ENCODE peak calls at places on chromosomes 4 and X, in seven cellular contexts. One of them, this sample, is unnamed.
A peak's percentile ranks its signal among the peaks of the same experiment; 100 is the strongest.

GRCh38 chr4:53702334-53703266 is 111.3 kb upstream of the LNX1 start:
- DNase-seq in transverse colon: peak; percentile 82
- DNase-seq in HepG2: peak; percentile 63
- DNase-seq in left ventricle myocardium inferior: peak; percentile 89
- DNase-seq in heart right ventricle: peak; percentile 88
- DNase-seq in cardiac muscle cell: peak; percentile 16
- DNase-seq in Peyer's patch: peak; percentile 82
- DNase-seq in this sample: no peak

GRCh38 chr4:104351696-104352095 is 143.0 kb downstream of the CXXC4 start:
- DNase-seq in HepG2: no peak
- DNase-seq in transverse colon: no peak
- DNase-seq in left ventricle myocardium inferior: no peak
- DNase-seq in heart right ventricle: no peak
- DNase-seq in Peyer's patch: no peak
- DNase-seq in cardiac muscle cell: no peak
- DNase-seq in this sample: no peak

GRCh38 chr4:20288047-20288650 is 36.4 kb downstream of the SLIT2 start:
- DNase-seq in left ventricle myocardium inferior: no peak
- DNase-seq in Peyer's patch: no peak
- DNase-seq in cardiac muscle cell: no peak
- DNase-seq in transverse colon: no peak
- DNase-seq in HepG2: no peak
- DNase-seq in heart right ventricle: no peak
- DNase-seq in this sample: no peak

GRCh38 chr4:30605616-30606015 is 114.6 kb upstream of the PCDH7 start:
- DNase-seq in left ventricle myocardium inferior: no peak
- DNase-seq in cardiac muscle cell: no peak
- DNase-seq in HepG2: no peak
- DNase-seq in heart right ventricle: no peak
- DNase-seq in transverse colon: no peak
- DNase-seq in Peyer's patch: no peak
- DNase-seq in this sample: no peak

GRCh38 chrX:85309717-85310116 is 65.9 kb downstream of the ZNF711 start:
- DNase-seq in Peyer's patch: no peak
- DNase-seq in left ventricle myocardium inferior: no peak
- DNase-seq in HepG2: no peak
- DNase-seq in cardiac muscle cell: no peak
- DNase-seq in heart right ventricle: no peak
- DNase-seq in transverse colon: no peak
- DNase-seq in this sample: no peak

GRCh38 chrX:64975491-64975890 is 759 bp downstream of the ZC4H2 start:
- DNase-seq in HepG2: peak; percentile 2
- DNase-seq in left ventricle myocardium inferior: peak; percentile 13
- DNase-seq in cardiac muscle cell: peak; percentile 54
- DNase-seq in heart right ventricle: peak; percentile 3
- DNase-seq in transverse colon: peak; percentile 26
- DNase-seq in Peyer's patch: peak; percentile 55
- DNase-seq in this sample: peak; percentile 25

GRCh38 chrX:71941771-71942170 is 31.1 kb downstream of the NHSL2 start:
- DNase-seq in heart right ventricle: peak; percentile 44
- DNase-seq in cardiac muscle cell: peak; percentile 33
- DNase-seq in Peyer's patch: no peak
- DNase-seq in left ventricle myocardium inferior: peak; percentile 32
- DNase-seq in HepG2: no peak
- DNase-seq in transverse colon: peak; percentile 15
- DNase-seq in this sample: no peak

GRCh38 chrX:1475881-1476280 is 23.2 kb upstream of the ASMTL start:
- DNase-seq in cardiac muscle cell: no peak
- DNase-seq in heart right ventricle: no peak
- DNase-seq in left ventricle myocardium inferior: no peak
- DNase-seq in Peyer's patch: peak; percentile 10
- DNase-seq in transverse colon: no peak
- DNase-seq in HepG2: no peak
- DNase-seq in this sample: no peak

GRCh38 chr4:2273657-2274319 is 11.9 kb upstream of the MXD4 start:
- DNase-seq in left ventricle myocardium inferior: no peak
- DNase-seq in cardiac muscle cell: no peak
- DNase-seq in heart right ventricle: no peak
- DNase-seq in transverse colon: no peak
- DNase-seq in HepG2: no peak
- DNase-seq in Peyer's patch: no peak
- DNase-seq in this sample: no peak

GRCh38 chr4:2863649-2864048 is 20.0 kb downstream of the ADD1 start:
- DNase-seq in cardiac muscle cell: no peak
- DNase-seq in HepG2: no peak
- DNase-seq in transverse colon: no peak
- DNase-seq in Peyer's patch: no peak
- DNase-seq in left ventricle myocardium inferior: no peak
- DNase-seq in heart right ventricle: no peak
- DNase-seq in this sample: no peak

GRCh38 chr4:125225806-125226205 is 88.9 kb upstream of the FAT4 start:
- DNase-seq in HepG2: no peak
- DNase-seq in cardiac muscle cell: no peak
- DNase-seq in transverse colon: no peak
- DNase-seq in heart right ventricle: no peak
- DNase-seq in Peyer's patch: no peak
- DNase-seq in left ventricle myocardium inferior: no peak
- DNase-seq in this sample: no peak

GRCh38 chrX:23394421-23394820 is 59.8 kb downstream of the PTCHD1 start:
- DNase-seq in left ventricle myocardium inferior: no peak
- DNase-seq in cardiac muscle cell: no peak
- DNase-seq in heart right ventricle: no peak
- DNase-seq in HepG2: no peak
- DNase-seq in Peyer's patch: no peak
- DNase-seq in transverse colon: no peak
- DNase-seq in this sample: no peak

GRCh38 chr4:6806924-6807676 is 24.6 kb downstream of the KIAA0232 start:
- DNase-seq in Peyer's patch: no peak
- DNase-seq in cardiac muscle cell: no peak
- DNase-seq in heart right ventricle: no peak
- DNase-seq in left ventricle myocardium inferior: no peak
- DNase-seq in HepG2: no peak
- DNase-seq in transverse colon: no peak
- DNase-seq in this sample: no peak

GRCh38 chr4:6804082-6804752 is 21.7 kb downstream of the KIAA0232 start:
- DNase-seq in cardiac muscle cell: no peak
- DNase-seq in left ventricle myocardium inferior: no peak
- DNase-seq in heart right ventricle: no peak
- DNase-seq in HepG2: no peak
- DNase-seq in Peyer's patch: peak; percentile 73
- DNase-seq in transverse colon: peak; percentile 64
- DNase-seq in this sample: no peak

GRCh38 chr4:6802626-6803025 is 20.1 kb downstream of the KIAA0232 start:
- DNase-seq in left ventricle myocardium inferior: no peak
- DNase-seq in heart right ventricle: no peak
- DNase-seq in Peyer's patch: no peak
- DNase-seq in transverse colon: no peak
- DNase-seq in cardiac muscle cell: no peak
- DNase-seq in HepG2: no peak
- DNase-seq in this sample: no peak

GRCh38 chr4:6802050-6802449 is 19.5 kb downstream of the KIAA0232 start:
- DNase-seq in Peyer's patch: no peak
- DNase-seq in HepG2: no peak
- DNase-seq in cardiac muscle cell: no peak
- DNase-seq in left ventricle myocardium inferior: no peak
- DNase-seq in heart right ventricle: no peak
- DNase-seq in transverse colon: no peak
- DNase-seq in this sample: no peak

GRCh38 chr4:6803246-6803645 is 20.7 kb downstream of the KIAA0232 start:
- DNase-seq in transverse colon: no peak
- DNase-seq in Peyer's patch: no peak
- DNase-seq in left ventricle myocardium inferior: no peak
- DNase-seq in heart right ventricle: no peak
- DNase-seq in cardiac muscle cell: no peak
- DNase-seq in HepG2: no peak
- DNase-seq in this sample: no peak
- H3K36me3 ChIP-seq in transverse colon: no peaks in the 10 kb centered on the region
- H3K36me3 ChIP-seq in Peyer's patch: no peaks in the 10 kb centered on the region
- H3K36me3 ChIP-seq in left ventricle myocardium inferior: no peaks in the 10 kb centered on the region
- H3K36me3 ChIP-seq in heart right ventricle: no peaks in the 10 kb centered on the region
- H3K36me3 ChIP-seq in cardiac muscle cell: no peaks in the 10 kb centered on the region
- H3K36me3 ChIP-seq in HepG2: peaks cover 7% of the 10 kb centered on the region
- H3K36me3 ChIP-seq in this sample: peaks cover 10% of the 10 kb centered on the region

GRCh38 chr4:140071043-140071442 is 82.9 kb downstream of the MAML3 start:
- DNase-seq in HepG2: no peak
- DNase-seq in transverse colon: no peak
- DNase-seq in heart right ventricle: no peak
- DNase-seq in Peyer's patch: no peak
- DNase-seq in cardiac muscle cell: no peak
- DNase-seq in left ventricle myocardium inferior: no peak
- DNase-seq in this sample: no peak
- H3K4me3 ChIP-seq in HepG2: no peak overlapping the region
- H3K4me3 ChIP-seq in transverse colon: no peak overlapping the region
- H3K4me3 ChIP-seq in heart right ventricle: no peak overlapping the region
- H3K4me3 ChIP-seq in Peyer's patch: no peak overlapping the region
- H3K4me3 ChIP-seq in cardiac muscle cell: no peak overlapping the region
- H3K4me3 ChIP-seq in left ventricle myocardium inferior: no peak overlapping the region
- H3K4me3 ChIP-seq in this sample: no peak overlapping the region

GRCh38 chr4:121669163-121669550 is 27.6 kb downstream of the ANXA5 start:
- DNase-seq in heart right ventricle: no peak
- DNase-seq in cardiac muscle cell: no peak
- DNase-seq in transverse colon: no peak
- DNase-seq in left ventricle myocardium inferior: no peak
- DNase-seq in Peyer's patch: no peak
- DNase-seq in HepG2: no peak
- DNase-seq in this sample: no peak
- H3K36me3 ChIP-seq in heart right ventricle: peaks cover 41% of the 10 kb centered on the region
- H3K36me3 ChIP-seq in cardiac muscle cell: peaks cover 22% of the 10 kb centered on the region
- H3K36me3 ChIP-seq in transverse colon: no peaks in the 10 kb centered on the region
- H3K36me3 ChIP-seq in left ventricle myocardium inferior: peaks cover 84% of the 10 kb centered on the region
- H3K36me3 ChIP-seq in Peyer's patch: no peaks in the 10 kb centered on the region
- H3K36me3 ChIP-seq in HepG2: peaks cover 17% of the 10 kb centered on the region
- H3K36me3 ChIP-seq in this sample: peaks cover 32% of the 10 kb centered on the region

DNA sequence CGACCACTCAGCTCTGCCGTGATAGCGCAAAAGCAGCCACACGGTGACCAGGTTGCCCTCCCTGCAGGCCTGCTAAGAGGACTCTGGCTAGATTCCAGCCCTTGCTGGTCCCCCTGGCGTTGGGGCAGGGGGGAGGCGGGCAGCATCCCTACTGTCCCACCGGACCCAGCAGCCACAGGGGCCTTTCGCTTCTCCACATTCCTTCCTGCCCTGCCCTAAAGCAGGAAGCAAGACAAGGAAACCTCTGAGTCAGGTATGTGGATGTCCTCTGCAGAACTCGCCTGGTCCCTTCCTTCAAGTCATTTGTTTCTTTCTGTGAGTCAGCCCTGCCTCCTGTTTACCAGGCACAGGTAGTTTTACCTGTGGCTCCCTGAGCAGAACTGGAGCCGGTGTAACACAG is 60.2 kb upstream of the CLDN34 start:
- DNase-seq in HepG2: no peak
- DNase-seq in transverse colon: no peak
- DNase-seq in Peyer's patch: no peak
- DNase-seq in left ventricle myocardium inferior: no peak
- DNase-seq in cardiac muscle cell: no peak
- DNase-seq in heart right ventricle: no peak
- DNase-seq in this sample: no peak
- H3K4me3 ChIP-seq in HepG2: no peak overlapping the region
- H3K4me3 ChIP-seq in transverse colon: no peak overlapping the region
- H3K4me3 ChIP-seq in Peyer's patch: no peak overlapping the region
- H3K4me3 ChIP-seq in left ventricle myocardium inferior: no peak overlapping the region
- H3K4me3 ChIP-seq in cardiac muscle cell: no peak overlapping the region
- H3K4me3 ChIP-seq in heart right ventricle: no peak overlapping the region
- H3K4me3 ChIP-seq in this sample: no peak overlapping the region

GRCh38 chr4:55440786-55441185 is 45.0 kb downstream of the TMEM165 start:
- DNase-seq in Peyer's patch: no peak
- DNase-seq in cardiac muscle cell: no peak
- DNase-seq in transverse colon: no peak
- DNase-seq in left ventricle myocardium inferior: no peak
- DNase-seq in heart right ventricle: no peak
- DNase-seq in HepG2: no peak
- DNase-seq in this sample: no peak

GRCh38 chr4:55439023-55439422 is 43.3 kb downstream of the TMEM165 start:
- DNase-seq in Peyer's patch: no peak
- DNase-seq in HepG2: peak; percentile 12
- DNase-seq in heart right ventricle: no peak
- DNase-seq in left ventricle myocardium inferior: no peak
- DNase-seq in transverse colon: no peak
- DNase-seq in cardiac muscle cell: no peak
- DNase-seq in this sample: no peak

GRCh38 chr4:55445921-55446577 is 50.3 kb downstream of the TMEM165 start:
- DNase-seq in heart right ventricle: no peak
- DNase-seq in HepG2: no peak
- DNase-seq in cardiac muscle cell: no peak
- DNase-seq in left ventricle myocardium inferior: no peak
- DNase-seq in Peyer's patch: no peak
- DNase-seq in transverse colon: no peak
- DNase-seq in this sample: no peak

GRCh38 chr4:55444822-55445221 is 49.1 kb downstream of the TMEM165 start:
- DNase-seq in cardiac muscle cell: peak; percentile 23
- DNase-seq in transverse colon: no peak
- DNase-seq in Peyer's patch: no peak
- DNase-seq in HepG2: peak; percentile 7
- DNase-seq in left ventricle myocardium inferior: no peak
- DNase-seq in heart right ventricle: no peak
- DNase-seq in this sample: no peak

DNA sequence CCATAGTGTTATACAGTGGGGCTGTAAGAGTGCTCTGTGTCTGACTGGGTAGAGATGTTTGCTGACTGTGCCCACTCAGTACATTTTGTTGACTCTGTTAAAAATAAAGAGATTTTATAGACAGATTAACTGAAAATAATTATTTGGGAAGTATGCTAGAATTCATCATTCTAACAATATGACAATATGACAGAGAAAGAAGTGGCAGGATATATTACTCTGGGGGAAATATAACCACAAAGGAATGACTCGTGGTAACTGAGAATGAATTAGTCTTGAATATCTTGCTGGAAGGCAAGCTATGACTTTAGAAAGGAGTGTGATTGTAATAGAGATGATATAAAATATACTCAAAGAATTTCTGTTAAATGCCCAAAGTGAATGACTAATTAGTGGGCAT is 46.8 kb downstream of the TMEM165 start:
- DNase-seq in cardiac muscle cell: no peak
- DNase-seq in Peyer's patch: no peak
- DNase-seq in heart right ventricle: no peak
- DNase-seq in transverse colon: no peak
- DNase-seq in HepG2: no peak
- DNase-seq in left ventricle myocardium inferior: no peak
- DNase-seq in this sample: no peak
- H3K36me3 ChIP-seq in cardiac muscle cell: peaks cover 55% of the 10 kb centered on the region
- H3K36me3 ChIP-seq in Peyer's patch: no peaks in the 10 kb centered on the region
- H3K36me3 ChIP-seq in heart right ventricle: peaks cover 18% of the 10 kb centered on the region
- H3K36me3 ChIP-seq in transverse colon: no peaks in the 10 kb centered on the region
- H3K36me3 ChIP-seq in HepG2: peaks cover 3% of the 10 kb centered on the region
- H3K36me3 ChIP-seq in left ventricle myocardium inferior: peaks cover 65% of the 10 kb centered on the region
- H3K36me3 ChIP-seq in this sample: peaks cover 46% of the 10 kb centered on the region

DNA sequence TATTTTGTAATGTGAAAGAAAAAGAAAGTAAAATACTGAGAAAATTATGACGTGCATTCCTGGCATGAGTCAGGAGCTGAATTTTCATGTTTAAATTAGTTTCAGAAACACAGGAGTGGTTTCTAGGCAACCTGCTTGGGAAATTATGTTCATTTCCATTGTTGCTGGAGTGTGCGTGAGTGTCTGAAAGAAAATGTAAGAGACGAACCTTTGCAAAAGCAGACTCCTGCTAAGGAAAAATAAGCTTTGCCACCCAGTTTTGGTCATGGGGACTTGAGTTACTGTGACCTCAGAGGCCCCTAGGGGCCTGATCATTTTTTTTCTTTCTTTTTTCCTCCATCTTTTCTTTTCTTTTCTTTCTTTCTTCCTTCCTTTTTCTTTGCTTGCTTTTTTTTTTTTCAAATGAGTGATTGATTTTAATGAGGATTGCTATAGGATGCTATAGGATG is 18.8 kb upstream of the CHRNA9 start:
- DNase-seq in left ventricle myocardium inferior: no peak
- DNase-seq in Peyer's patch: no peak
- DNase-seq in cardiac muscle cell: no peak
- DNase-seq in transverse colon: no peak
- DNase-seq in HepG2: no peak
- DNase-seq in heart right ventricle: no peak
- DNase-seq in this sample: no peak
- H3K4me3 ChIP-seq in left ventricle myocardium inferior: peak overlapping the region; percentile 53
- H3K4me3 ChIP-seq in Peyer's patch: no peak overlapping the region
- H3K4me3 ChIP-seq in cardiac muscle cell: no peak overlapping the region
- H3K4me3 ChIP-seq in transverse colon: no peak overlapping the region
- H3K4me3 ChIP-seq in HepG2: no peak overlapping the region
- H3K4me3 ChIP-seq in heart right ventricle: peak overlapping the region; percentile 31
- H3K4me3 ChIP-seq in this sample: no peak overlapping the region